ENCODE peak calls at places on chromosome 12, in five cellular contexts. M, L, S, H and D are unnamed samples.

GRCh38 chr12:55072093-55072492 is 52.3 kb downstream of the NEUROD4 start:
- DNase-seq in M (peak; percentile 19), L (peak; percentile 28), S (peak; percentile 8), H (peak; percentile 13), D (peak; percentile 25)

GRCh38 chr12:70576341-70577282 is 60.6 kb downstream of the PTPRB start:
- DNase-seq in M (peak; percentile 62), L (peak; percentile 62), S (peak; percentile 24), H (peak; percentile 82), D (peak; percentile 87)

GRCh38 chr12:46627686-46628085 is 198.1 kb downstream of the SLC38A4 start:
- DNase-seq in M (no peak), L (peak; percentile 26), S (no peak), H (no peak), D (no peak)

GRCh38 chr12:24042651-24043050 is 93.2 kb upstream of the SOX5 start:
- DNase-seq in M (no peak), L (no peak), S (no peak), H (peak; percentile 30), D (no peak)

GRCh38 chr12:22126758-22127157 is 80.7 kb downstream of the CMAS start:
- DNase-seq in M (no peak), L (peak; percentile 35), S (no peak), H (no peak), D (no peak)

GRCh38 chr12:50932787-50933280 is 19.5 kb upstream of the HIGD1C start:
- DNase-seq in M (no peak), L (no peak), S (no peak), H (peak; percentile 54), D (no peak)

GRCh38 chr12:9118161-9118560 is 2.4 kb upstream of the A2M start:
- DNase-seq in M (peak; percentile 32), L (peak; percentile 43), S (no peak), H (no peak), D (no peak)

GRCh38 chr12:99948380-99948779 is 36.4 kb downstream of the ANKS1B start:
- DNase-seq in M (no peak), L (no peak), S (no peak), H (no peak), D (no peak)

GRCh38 chr12:48351022-48351708 is 446 bp upstream of the ZNF641 start:
- DNase-seq in M (peak; percentile 30), L (peak; percentile 69), S (peak; percentile 65), H (peak; percentile 77), D (peak; percentile 80)

GRCh38 chr12:114226241-114226928 is 179.6 kb downstream of the TBX5 start:
- DNase-seq in M (no peak), L (no peak), S (no peak), H (no peak), D (no peak)

GRCh38 chr12:131608740-131609665 is 101.9 kb upstream of the SFSWAP start:
- DNase-seq in M (peak; percentile 51), L (peak; percentile 23), S (peak; percentile 77), H (peak; percentile 61), D (peak; percentile 46)

GRCh38 chr12:93072340-93072739 is 143.2 kb upstream of the EEA1 start:
- DNase-seq in M (no peak), L (no peak), S (no peak), H (no peak), D (no peak)

GRCh38 chr12:111359914-111360276 is 9.0 kb downstream of the PHETA1 start:
- DNase-seq in M (no peak), L (no peak), S (no peak), H (no peak), D (no peak)

GRCh38 chr12:5073838-5074237 is 30.2 kb downstream of the KCNA5 start:
- DNase-seq in M (no peak), L (no peak), S (peak; percentile 19), H (no peak), D (peak; percentile 26)

GRCh38 chr12:95118138-95118787 is 44.8 kb upstream of the NR2C1 start:
- DNase-seq in M (peak; percentile 92), L (peak; percentile 93), S (no peak), H (peak; percentile 84), D (peak; percentile 84)

GRCh38 chr12:115983226-115983798 is 294.2 kb downstream of the MED13L start:
- DNase-seq in M (peak; percentile 32), L (no peak), S (peak; percentile 12), H (no peak), D (no peak)

GRCh38 chr12:57619434-57620244 is 8.4 kb downstream of the ARHGEF25 start:
- DNase-seq in M (no peak), L (no peak), S (no peak), H (no peak), D (peak; percentile 33)

GRCh38 chr12:114667669-114668150 is 16.3 kb downstream of the TBX3 start:
- DNase-seq in M (no peak), L (no peak), S (peak; percentile 32), H (no peak), D (no peak)

GRCh38 chr12:122421263-122421814 is 1.1 kb downstream of the CLIP1 start:
- DNase-seq in M (peak; percentile 65), L (peak; percentile 75), S (no peak), H (peak; percentile 68), D (peak; percentile 73)

GRCh38 chr12:307406-307805 is 44.8 kb upstream of the SLC6A13 start:
- DNase-seq in M (no peak), L (no peak), S (no peak), H (no peak), D (no peak)

GRCh38 chr12:67442347-67442841 is 173.2 kb downstream of the CAND1 start:
- DNase-seq in M (no peak), L (no peak), S (no peak), H (no peak), D (peak; percentile 55)

GRCh38 chr12:95282266-95282665 is 64.7 kb downstream of the VEZT start:
- DNase-seq in M (no peak), L (no peak), S (no peak), H (peak; percentile 79), D (no peak)

GRCh38 chr12:85985996-85986395 is 111.9 kb downstream of the NTS start:
- DNase-seq in M (no peak), L (no peak), S (no peak), H (no peak), D (no peak)

GRCh38 chr12:56358836-56359532 is 923 bp downstream of the STAT2 start:
- DNase-seq in M (no peak), L (peak; percentile 83), S (no peak), H (peak; percentile 88), D (peak; percentile 85)

GRCh38 chr12:27119797-27120196 is 37.4 kb upstream of the C12orf71 start:
- DNase-seq in M (no peak), L (no peak), S (no peak), H (no peak), D (no peak)